ENCODE peak calls at places on chromosomes 13 and 19, in nine cellular contexts. X is lower leg skin, O is HL-60, V is foreskin fibroblast, D is neural progenitor cell, G is AG10803, A is kidney epithelial cell, T is endodermal cell, Y is thoracic aorta. L is an unnamed sample.

GRCh38 chr19:1264801-1265610 is 4.1 kb upstream of the CIRBP start:
- DNase-seq in X (peak), O (no peak), V (peak), D (peak), G (peak), A (no peak), T (peak), Y (no peak), L (peak)

GRCh38 chr13:61778531-61778930 is 362.9 kb upstream of the PCDH20 start:
- DNase-seq in X (no peak), O (no peak), V (no peak), D (peak), G (no peak), A (no peak), T (no peak), Y (no peak), L (no peak)

GRCh38 chr13:77002590-77003190 is 10.8 kb downstream of the CLN5 start:
- DNase-seq in X (no peak), O (no peak), V (peak), D (peak), G (peak), A (no peak), T (no peak), Y (no peak), L (peak)

GRCh38 chr13:70043685-70044084 is 63.9 kb upstream of the ATXN8OS start:
- DNase-seq in X (no peak), O (no peak), V (no peak), D (no peak), G (no peak), A (peak), T (no peak), Y (no peak), L (peak)

GRCh38 chr13:102847272-102848234 is 1.7 kb downstream of the ERCC5 start:
- DNase-seq in X (no peak), O (no peak), V (peak), D (peak), G (peak), A (no peak), T (no peak), Y (no peak), L (peak)

GRCh38 chr19:32876919-32877285 is 7.3 kb upstream of the SLC7A9 start:
- DNase-seq in X (peak), O (no peak), V (peak), D (no peak), G (peak), A (no peak), T (no peak), Y (no peak), L (peak)

GRCh38 chr13:98476538-98476966 is 100.4 kb downstream of the STK24 start:
- DNase-seq in X (peak), O (peak), V (peak), D (no peak), G (peak), A (peak), T (peak), Y (no peak), L (peak)

GRCh38 chr13:39263033-39263432 is 224.8 kb downstream of the NHLRC3 start:
- DNase-seq in X (no peak), O (peak), V (peak), D (peak), G (peak), A (no peak), T (peak), Y (no peak), L (peak)

GRCh38 chr19:5339470-5339949 is 1.1 kb downstream of the PTPRS start:
- DNase-seq in X (no peak), O (no peak), V (no peak), D (peak), G (no peak), A (no peak), T (no peak), Y (no peak), L (no peak)

GRCh38 chr19:23758187-23759074 is at the start of gene ZNF681:
- DNase-seq in X (peak), O (no peak), V (peak), D (peak), G (peak), A (peak), T (peak), Y (peak), L (peak)
- TF ChIP-seq CTCF in X (no peak), O (no peak), V (no peak), D (no peak), G (no peak), A (peak), T (peak), Y (peak), L (no peak)

GRCh38 chr19:55000761-55001160 is 34.6 kb downstream of the NLRP2 start:
- DNase-seq in X (no peak), O (no peak), V (no peak), D (no peak), G (no peak), A (no peak), T (no peak), Y (no peak), L (no peak)

GRCh38 chr19:55005684-55006488 is 32.2 kb downstream of the GP6 start:
- DNase-seq in X (no peak), O (peak), V (no peak), D (peak), G (no peak), A (peak), T (peak), Y (no peak), L (peak)
- H3K4me3 ChIP-seq in X (no peak), O (peak), V (no peak), D (peak), G (no peak), A (peak), T (peak), Y (peak), L (peak)

GRCh38 chr13:114110091-114110829 is 22.2 kb downstream of the RASA3 start:
- DNase-seq in X (peak), O (peak), V (peak), D (peak), G (peak), A (no peak), T (peak), Y (no peak), L (peak)
- TF ChIP-seq CTCF in X (no peak), O (peak), V (no peak), D (peak), G (peak), A (peak), T (peak), Y (no peak), L (peak)

GRCh38 chr19:41322451-41322850 is 12.5 kb downstream of the CCDC97 start:
- DNase-seq in X (no peak), O (no peak), V (no peak), D (no peak), G (no peak), A (no peak), T (no peak), Y (no peak), L (no peak)

GRCh38 chr19:41320185-41320518 is 10.2 kb downstream of the CCDC97 start:
- DNase-seq in X (no peak), O (no peak), V (no peak), D (no peak), G (no peak), A (no peak), T (no peak), Y (no peak), L (no peak)

GRCh38 chr19:41320568-41320967 is 10.6 kb downstream of the CCDC97 start:
- DNase-seq in X (no peak), O (no peak), V (no peak), D (no peak), G (no peak), A (no peak), T (no peak), Y (no peak), L (no peak)

GRCh38 chr19:41321600-41322270 is 11.8 kb downstream of the CCDC97 start:
- DNase-seq in X (no peak), O (no peak), V (peak), D (peak), G (peak), A (no peak), T (peak), Y (no peak), L (peak)

GRCh38 chr19:41321204-41321599 is 11.2 kb downstream of the CCDC97 start:
- DNase-seq in X (no peak), O (no peak), V (no peak), D (no peak), G (no peak), A (no peak), T (peak), Y (no peak), L (no peak)
- H3K4me3 ChIP-seq in X (no peak), O (no peak), V (no peak), D (no peak), G (no peak), A (no peak), T (no peak), Y (no peak), L (no peak)

GRCh38 chr13:84455143-84455905 is 573.0 kb upstream of the SLITRK1 start:
- DNase-seq in X (no peak), O (no peak), V (no peak), D (no peak), G (no peak), A (no peak), T (no peak), Y (no peak), L (no peak)
- TF ChIP-seq CTCF in X (no peak), O (no peak), V (no peak), D (peak), G (no peak), A (no peak), T (peak), Y (no peak), L (no peak)

GRCh38 chr19:41872775-41873647 is 4.1 kb upstream of the CD79A start:
- DNase-seq in X (no peak), O (peak), V (peak), D (peak), G (peak), A (no peak), T (peak), Y (no peak), L (peak)

GRCh38 chr19:41870401-41870873 is 6.6 kb upstream of the CD79A start:
- DNase-seq in X (no peak), O (no peak), V (peak), D (no peak), G (peak), A (no peak), T (peak), Y (no peak), L (peak)

GRCh38 chr19:41872384-41872774 is 4.7 kb upstream of the CD79A start:
- DNase-seq in X (no peak), O (no peak), V (peak), D (no peak), G (no peak), A (no peak), T (peak), Y (no peak), L (no peak)

GRCh38 chr19:41869374-41869955 is 7.6 kb upstream of the CD79A start:
- DNase-seq in X (no peak), O (no peak), V (no peak), D (no peak), G (no peak), A (no peak), T (no peak), Y (no peak), L (no peak)

GRCh38 chr19:41871573-41872383 is 5.3 kb upstream of the CD79A start:
- DNase-seq in X (no peak), O (peak), V (no peak), D (no peak), G (no peak), A (no peak), T (peak), Y (no peak), L (no peak)
- H3K4me3 ChIP-seq in X (no peak), O (no peak), V (no peak), D (no peak), G (no peak), A (no peak), T (no peak), Y (no peak), L (no peak)

DNA sequence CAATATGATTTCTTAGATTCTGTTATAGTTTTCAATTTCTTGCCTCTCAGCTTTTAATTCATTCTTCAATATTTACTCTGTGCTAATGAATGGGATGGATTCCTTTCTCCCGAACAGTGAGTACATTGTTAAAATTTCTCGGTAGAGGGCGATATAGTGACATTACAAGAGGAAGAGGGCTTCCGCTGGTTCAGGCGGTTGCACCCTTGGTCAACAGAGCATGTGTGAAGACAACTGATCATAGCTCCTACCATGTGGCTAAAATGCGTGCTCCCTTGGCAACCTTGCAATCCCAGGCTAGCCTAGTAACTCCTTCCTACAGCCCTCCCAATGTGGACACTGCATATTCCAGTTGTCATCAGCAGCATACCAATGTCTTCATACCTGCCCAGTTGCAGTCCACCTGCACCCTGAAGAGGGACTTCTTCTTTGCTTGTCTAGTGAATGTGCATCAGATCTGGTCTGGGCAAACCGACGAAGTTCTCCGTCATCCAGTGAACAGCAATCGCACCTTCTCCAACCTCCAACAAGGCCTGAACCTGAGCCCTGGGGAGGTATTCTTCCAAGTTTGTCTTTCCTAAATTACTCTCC is 653.0 kb upstream of the GPC6 start:
- DNase-seq in X (no peak), O (peak), V (peak), D (peak), G (peak), A (no peak), T (peak), Y (no peak), L (peak)
- TF ChIP-seq CTCF in X (no peak), O (no peak), V (no peak), D (peak), G (no peak), A (peak), T (peak), Y (no peak), L (peak)

GRCh38 chr19:18422530-18423191 is 3.5 kb downstream of the SSBP4 start:
- DNase-seq in X (no peak), O (no peak), V (no peak), D (no peak), G (no peak), A (no peak), T (no peak), Y (no peak), L (no peak)

GRCh38 chr19:18419195-18419698 is at the start of gene SSBP4:
- DNase-seq in X (no peak), O (peak), V (peak), D (peak), G (peak), A (no peak), T (peak), Y (no peak), L (peak)

GRCh38 chr19:18419699-18420460 is 682 bp downstream of the SSBP4 start:
- DNase-seq in X (no peak), O (no peak), V (peak), D (peak), G (no peak), A (no peak), T (peak), Y (no peak), L (no peak)

GRCh38 chr19:18421371-18421959 is 2.3 kb downstream of the SSBP4 start:
- DNase-seq in X (no peak), O (no peak), V (no peak), D (no peak), G (no peak), A (no peak), T (no peak), Y (no peak), L (no peak)

GRCh38 chr19:18420931-18421330 is 1.7 kb downstream of the SSBP4 start:
- DNase-seq in X (no peak), O (no peak), V (no peak), D (no peak), G (no peak), A (no peak), T (no peak), Y (no peak), L (no peak)
- H3K4me3 ChIP-seq in X (no peak), O (no peak), V (peak), D (no peak), G (peak), A (peak), T (no peak), Y (peak), L (peak)

L was measured in astrocyte of the spinal cord.